ENCODE peak calls at places on chromosomes 1 and 21, in five cellular contexts. H is heart left ventricle, N is spleen, A is GM12878, F is transverse colon. I is an unnamed sample.

GRCh38 chr1:203171341-203172183 is 4.1 kb downstream of the MYBPH start:
- DNase-seq in N (peak; percentile 67), H (peak; percentile 24), A (no peak), F (no peak), I (no peak)

GRCh38 chr1:44312652-44313196 is 42.3 kb downstream of the ERI3 start:
- DNase-seq in N (no peak), A (no peak), H (no peak), F (no peak), I (no peak)

GRCh38 chr1:243731301-243731891 is 118.6 kb downstream of the AKT3 start:
- DNase-seq in A (no peak), H (peak; percentile 36), N (no peak), F (no peak), I (no peak)

GRCh38 chr1:227317541-227318002 is 720 bp downstream of the CDC42BPA start:
- DNase-seq in A (no peak), F (peak; percentile 39), N (no peak), H (peak; percentile 44), I (peak; percentile 57)

GRCh38 chr1:109639063-109639840 is 16.6 kb upstream of the GSTM4 start:
- DNase-seq in F (no peak), N (no peak), A (no peak), H (no peak), I (no peak)

GRCh38 chr1:203475012-203475981 is at the start of gene PRELP:
- DNase-seq in N (peak; percentile 10), H (no peak), F (peak; percentile 54), A (no peak), I (peak; percentile 83)

GRCh38 chr1:6530504-6531160 is 23.7 kb downstream of the NOL9 start:
- DNase-seq in A (no peak), F (no peak), H (no peak), N (no peak), I (no peak)

GRCh38 chr21:42621828-42622199 is 31.6 kb upstream of the PDE9A start:
- DNase-seq in H (no peak), N (peak; percentile 4), F (no peak), A (no peak), I (no peak)

GRCh38 chr1:160376525-160377131 is 9.8 kb downstream of the NHLH1 start:
- DNase-seq in F (peak; percentile 17), A (peak; percentile 36), N (no peak), H (no peak), I (peak; percentile 33)

GRCh38 chr1:12183095-12183794 is 16.5 kb downstream of the TNFRSF1B start:
- DNase-seq in A (no peak), N (peak; percentile 72), F (no peak), H (no peak), I (peak; percentile 23)

GRCh38 chr1:204391629-204392028 is 20.0 kb downstream of the PPP1R15B start:
- DNase-seq in A (no peak), F (no peak), N (no peak), H (no peak), I (no peak)

GRCh38 chr1:43325381-43325780 is 12.2 kb upstream of the MPL start:
- DNase-seq in H (no peak), A (no peak), F (no peak), N (no peak), I (no peak)

GRCh38 chr1:156373546-156373945 is 4.5 kb downstream of the RHBG start:
- DNase-seq in H (no peak), N (no peak), A (no peak), F (no peak), I (no peak)

GRCh38 chr1:20367626-20368025 is 77.0 kb downstream of the VWA5B1 start:
- DNase-seq in H (no peak), A (no peak), F (no peak), N (no peak), I (no peak)

GRCh38 chr1:225655509-225656258 is 2.8 kb upstream of the ENAH start:
- DNase-seq in F (peak; percentile 40), N (no peak), H (peak; percentile 52), A (no peak), I (peak; percentile 57)

GRCh38 chr1:26530540-26530897 is 958 bp downstream of the RPS6KA1 start:
- DNase-seq in F (peak; percentile 54), A (no peak), N (no peak), H (no peak), I (no peak)

GRCh38 chr1:161973924-161974845 is 49.5 kb downstream of the OLFML2B start:
- DNase-seq in F (no peak), H (peak; percentile 79), N (no peak), A (no peak), I (no peak)

GRCh38 chr1:216447898-216448568 is 24.8 kb upstream of the USH2A start:
- DNase-seq in N (no peak), F (no peak), H (no peak), A (no peak), I (no peak)

GRCh38 chr1:2590233-2591141 is 3.9 kb downstream of the PRXL2B start:
- DNase-seq in F (no peak), H (no peak), A (no peak), N (peak; percentile 75), I (no peak)

GRCh38 chr1:165661691-165662090 is 30.7 kb downstream of the MGST3 start:
- DNase-seq in H (no peak), A (no peak), N (no peak), F (no peak), I (no peak)

GRCh38 chr21:14686466-14687276 is 140.6 kb upstream of the SAMSN1 start:
- DNase-seq in N (peak; percentile 74), A (peak; percentile 86), F (no peak), H (no peak), I (no peak)

GRCh38 chr1:226691257-226691656 is 47.8 kb downstream of the ITPKB start:
- DNase-seq in A (no peak), F (no peak), N (no peak), H (no peak), I (no peak)

GRCh38 chr1:203017707-203018106 is 8.6 kb upstream of the PPFIA4 start:
- DNase-seq in H (no peak), A (no peak), F (no peak), N (no peak), I (no peak)

GRCh38 chr1:169546087-169546995 is 39.9 kb downstream of the F5 start:
- DNase-seq in A (peak; percentile 40), N (no peak), H (peak; percentile 33), F (peak; percentile 47), I (peak; percentile 23)

GRCh38 chr1:182330303-182330702 is 61.3 kb downstream of the GLUL start:
- DNase-seq in H (no peak), A (no peak), N (no peak), F (peak; percentile 29), I (no peak)

GRCh38 chr1:26278303-26278702 is 1.6 kb upstream of the SH3BGRL3 start:
- DNase-seq in F (peak; percentile 90), A (no peak), H (peak; percentile 69), N (no peak), I (no peak)

GRCh38 chr1:96387785-96388184 is 333.8 kb upstream of the PTBP2 start:
- DNase-seq in A (no peak), H (no peak), F (no peak), N (no peak), I (no peak)

GRCh38 chr1:110783292-110783918 is 89.5 kb upstream of the CD53 start:
- DNase-seq in A (no peak), F (peak; percentile 27), H (peak; percentile 42), N (no peak), I (peak; percentile 34)

GRCh38 chr21:45319461-45320211 is 31.9 kb upstream of the POFUT2 start:
- DNase-seq in N (peak; percentile 70), A (no peak), H (peak; percentile 90), F (no peak), I (peak; percentile 43)
- TF ChIP-seq POLR2A in N (no peak), A (no peak), H (no peak), F (no peak), I (no peak)

DNA sequence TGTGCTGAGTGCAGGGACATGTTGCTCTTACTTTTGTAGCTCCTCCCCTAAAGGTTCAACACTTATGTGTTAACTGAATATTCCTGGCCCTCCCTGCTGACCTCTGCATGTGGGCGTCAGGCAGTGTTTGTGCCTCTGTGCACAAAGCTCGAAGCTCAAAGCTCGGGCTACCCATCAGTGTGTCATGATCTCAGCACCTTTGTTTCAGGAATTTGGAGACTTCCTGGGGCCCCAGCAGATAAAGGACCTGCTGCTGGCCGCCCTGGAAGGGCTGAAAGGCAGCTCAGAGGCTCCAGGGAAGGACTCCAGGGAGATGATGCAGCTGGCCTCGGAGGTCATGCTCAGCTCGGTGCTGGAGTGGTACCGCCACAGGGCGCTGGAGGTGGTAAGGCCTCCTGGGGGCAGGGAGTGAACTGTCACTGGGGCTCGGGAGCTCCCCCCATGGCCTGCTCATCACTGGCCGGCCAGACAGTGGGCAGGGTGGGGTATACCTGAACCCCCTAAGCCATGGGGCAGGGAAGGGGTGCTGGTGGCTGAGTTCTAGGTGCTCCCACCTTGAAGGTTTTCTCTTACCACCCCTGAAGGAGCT is 36.5 kb upstream of the TTC4 start:
- DNase-seq in A (no peak), F (no peak), H (no peak), N (no peak), I (no peak)
- H3K27ac ChIP-seq in A (no peak overlapping the region), F (no peak overlapping the region), H (no peak overlapping the region), N (no peak overlapping the region), I (no peak overlapping the region)

DNA sequence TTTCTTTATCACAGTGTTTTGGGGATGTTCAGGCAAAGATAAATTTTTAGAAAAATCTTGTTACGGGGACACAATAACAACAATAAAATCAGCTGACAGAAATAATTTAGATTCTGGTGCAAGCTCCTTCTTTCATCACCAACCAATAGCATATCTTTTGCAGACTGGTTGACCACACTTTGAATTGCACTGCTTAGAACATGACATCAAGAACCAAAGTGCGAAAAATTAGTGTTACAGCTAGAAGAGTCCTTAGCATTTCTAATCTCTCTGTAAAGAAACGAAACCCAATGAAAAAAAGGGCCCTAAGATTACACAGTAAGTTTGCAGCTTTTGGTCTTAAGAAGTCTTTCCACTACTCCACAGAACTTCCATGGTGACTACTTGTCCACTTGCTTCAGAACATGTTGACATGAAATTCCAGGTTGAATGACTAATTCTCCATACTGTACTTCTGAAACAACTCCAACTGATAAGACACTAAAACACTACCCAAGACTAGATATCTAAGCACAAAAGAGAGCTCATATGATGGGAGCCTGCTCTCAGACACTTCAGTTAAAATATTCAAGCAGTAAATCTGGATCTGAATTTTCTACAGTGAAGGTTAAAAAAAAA is 31.3 kb downstream of the XKR8 start:
- DNase-seq in A (no peak), F (no peak), H (no peak), N (no peak), I (no peak)
- H3K4me3 ChIP-seq in A (no peak overlapping the region), F (no peak overlapping the region), H (no peak overlapping the region), N (no peak overlapping the region), I (no peak overlapping the region)

DNA sequence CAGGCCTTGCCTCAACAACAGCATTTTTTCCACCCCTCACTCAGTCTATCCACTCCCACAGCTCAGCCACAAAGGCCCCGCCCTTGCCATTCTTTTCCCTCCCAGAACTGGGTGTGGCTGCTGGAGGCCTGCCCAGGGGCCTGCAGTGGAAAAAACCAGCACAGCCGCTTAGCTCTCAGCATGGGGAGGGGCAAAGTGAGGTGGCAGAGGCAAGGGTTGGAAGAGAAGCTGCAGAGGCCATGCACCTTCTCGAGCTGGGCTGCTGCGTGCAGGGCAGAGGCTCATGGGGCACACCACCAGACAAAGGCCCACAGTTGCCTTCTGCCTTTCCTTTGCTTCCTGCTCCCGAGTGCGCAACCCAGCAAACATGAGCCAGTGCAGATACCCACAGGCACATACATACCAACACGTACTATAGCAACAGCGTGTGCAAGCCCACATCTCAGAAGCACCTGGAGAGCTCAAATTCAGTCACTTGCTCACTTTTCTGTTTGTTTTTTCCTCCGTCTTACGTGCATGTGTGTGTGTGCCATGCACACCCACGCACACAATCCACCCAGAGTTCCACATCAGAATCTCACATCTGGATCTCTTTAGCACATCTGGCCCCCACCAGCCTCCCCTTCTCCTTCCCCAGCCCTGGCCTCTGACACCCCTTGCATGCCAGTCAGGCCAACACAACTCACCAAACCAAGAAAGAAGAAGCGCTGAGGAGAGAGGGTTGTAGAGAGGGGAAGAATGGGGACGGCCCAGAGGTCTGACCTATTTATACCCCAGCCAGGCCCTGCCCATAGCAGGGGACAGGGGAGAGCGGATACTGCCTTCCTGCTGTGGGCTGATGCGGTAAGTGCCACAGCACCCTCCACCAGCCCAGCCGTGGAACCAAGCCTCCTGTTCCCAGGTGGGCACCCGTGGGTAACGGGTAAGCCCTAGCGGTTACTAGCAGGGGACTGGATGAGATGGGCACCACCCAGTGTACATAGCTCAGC is at the start of gene S100A4:
- DNase-seq in H (peak; percentile 95), N (peak; percentile 93), A (peak; percentile 46), F (peak; percentile 97), I (peak; percentile 88)
- TF ChIP-seq POLR2A in H (no peak), N (peak; percentile 74), A (peak; percentile 58), F (peak; percentile 56), I (no peak)